ENCODE peak calls at places on chromosomes 6 and 20, in four cellular contexts. C is endothelial cell, Y is WTC11, Q is NB4. L is an unnamed sample.

GRCh38 chr6:119306396-119306968 is 43.1 kb downstream of the MAN1A1 start:
- DNase-seq in C (no peak), Y (no peak), Q (no peak), L (no peak)

GRCh38 chr20:56788041-56788670 is 159.1 kb downstream of the TFAP2C start:
- DNase-seq in Q (peak), Y (no peak), C (no peak), L (peak)

GRCh38 chr6:2969549-2969948 is 1.8 kb downstream of the SERPINB6 start:
- DNase-seq in C (no peak), Q (no peak), Y (no peak), L (no peak)

GRCh38 chr6:16656451-16656850 is 104.8 kb downstream of the ATXN1 start:
- DNase-seq in C (no peak), Y (no peak), Q (no peak), L (no peak)

GRCh38 chr6:108801331-108801730 is 46.9 kb upstream of the ARMC2 start:
- DNase-seq in Y (no peak), Q (no peak), C (no peak), L (no peak)

GRCh38 chr20:7379621-7380220 is 560.5 kb downstream of the HAO1 start:
- DNase-seq in Y (no peak), Q (no peak), C (no peak), L (no peak)

GRCh38 chr6:169536446-169537170 is 165.2 kb downstream of the WDR27 start:
- DNase-seq in C (no peak), Y (no peak), Q (peak), L (no peak)

GRCh38 chr6:114052141-114052540 is 81.2 kb upstream of the HDAC2 start:
- DNase-seq in Q (no peak), C (no peak), Y (no peak), L (no peak)

GRCh38 chr20:32623667-32624157 is 38.6 kb upstream of the NOL4L start:
- DNase-seq in Q (peak), C (no peak), Y (peak), L (no peak)

GRCh38 chr6:80226699-80227098 is 120.2 kb downstream of the BCKDHB start:
- DNase-seq in Y (no peak), Q (no peak), C (no peak), L (no peak)

GRCh38 chr6:112665815-112666214 is 318.7 kb downstream of the RFPL4B start:
- DNase-seq in C (no peak), Y (no peak), Q (no peak), L (no peak)

GRCh38 chr6:44667226-44667625 is 279.7 kb downstream of the CDC5L start:
- DNase-seq in Q (no peak), C (no peak), Y (peak), L (no peak)

GRCh38 chr6:33194431-33194979 is 2.2 kb upstream of the COL11A2 start:
- DNase-seq in Y (no peak), Q (no peak), C (no peak), L (no peak)

GRCh38 chr20:5504061-5504739 is 187.4 kb upstream of the PROKR2 start:
- DNase-seq in Y (peak), Q (peak), C (peak), L (peak)

GRCh38 chr6:108452725-108453195 is 108.0 kb upstream of the FOXO3 start:
- DNase-seq in Y (no peak), Q (peak), C (peak), L (no peak)

GRCh38 chr20:56274156-56274555 is 25.6 kb downstream of the MC3R start:
- DNase-seq in Q (no peak), Y (no peak), C (no peak), L (no peak)

GRCh38 chr6:53134601-53135235 is 13.9 kb downstream of the GCM1 start:
- DNase-seq in C (no peak), Q (no peak), Y (no peak), L (no peak)

GRCh38 chr6:44651604-44652003 is 264.1 kb downstream of the CDC5L start:
- DNase-seq in C (no peak), Y (peak), Q (no peak), L (no peak)

GRCh38 chr6:17483391-17484016 is 90.1 kb downstream of the CAP2 start:
- DNase-seq in Y (no peak), C (no peak), Q (no peak), L (no peak)

GRCh38 chr20:36085686-36086267 is 68.8 kb upstream of the EPB41L1 start:
- DNase-seq in C (no peak), Q (peak), Y (no peak), L (no peak)

GRCh38 chr20:11302436-11302835 is 615.3 kb upstream of the BTBD3 start:
- DNase-seq in Q (no peak), Y (no peak), C (no peak), L (no peak)

GRCh38 chr6:73586416-73586974 is 65.7 kb upstream of the EEF1A1 start:
- DNase-seq in Y (no peak), Q (peak), C (no peak), L (no peak)

GRCh38 chr6:82908661-82909060 is 157.0 kb downstream of the UBE3D start:
- DNase-seq in Q (no peak), Y (no peak), C (no peak), L (no peak)

GRCh38 chr6:3751019-3751729 is at the start of gene PXDC1:
- DNase-seq in Q (no peak), Y (peak), C (peak), L (no peak)

GRCh38 chr20:24160563-24161355 is 172.2 kb upstream of the GGTLC1 start:
- DNase-seq in Y (peak), C (peak), Q (peak), L (no peak)
- TF ChIP-seq CTCF in Y (peak), C (peak), Q (peak), L (peak)

DNA sequence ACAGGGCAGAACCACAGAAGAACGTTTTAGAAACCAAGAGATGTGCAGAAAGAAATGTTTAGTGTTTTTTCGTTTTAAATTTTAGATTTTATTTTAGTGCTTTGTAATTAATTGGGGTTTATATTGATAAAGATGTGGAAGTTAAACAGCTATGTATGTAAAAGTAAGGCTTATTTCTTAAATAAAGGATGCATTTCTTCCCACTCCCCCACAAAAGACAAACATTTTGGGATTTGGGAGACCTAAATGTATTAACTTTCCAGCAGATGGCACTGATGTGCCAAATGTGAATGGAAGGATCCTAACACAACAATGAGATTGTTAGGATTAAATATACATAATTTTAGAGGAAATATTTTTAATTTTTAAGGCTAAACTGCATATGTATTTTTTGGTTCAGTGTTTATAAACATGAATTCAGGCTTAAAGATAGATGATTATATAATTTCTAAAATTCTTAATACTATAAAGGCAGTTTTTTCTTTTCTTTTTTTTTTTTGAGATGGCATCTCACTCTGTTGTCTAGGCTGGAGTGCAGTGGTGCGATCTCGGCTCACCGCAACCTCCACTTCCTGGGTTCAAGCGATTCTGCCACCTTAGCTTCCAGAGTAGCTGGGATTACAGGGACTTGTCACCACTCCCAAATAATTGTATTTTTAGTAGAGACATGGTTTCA is 12.0 kb downstream of the PFDN4 start:
- DNase-seq in Y (no peak), Q (peak), C (no peak), L (no peak)
- TF ChIP-seq CTCF in Y (no peak), Q (peak), C (peak), L (peak)

DNA sequence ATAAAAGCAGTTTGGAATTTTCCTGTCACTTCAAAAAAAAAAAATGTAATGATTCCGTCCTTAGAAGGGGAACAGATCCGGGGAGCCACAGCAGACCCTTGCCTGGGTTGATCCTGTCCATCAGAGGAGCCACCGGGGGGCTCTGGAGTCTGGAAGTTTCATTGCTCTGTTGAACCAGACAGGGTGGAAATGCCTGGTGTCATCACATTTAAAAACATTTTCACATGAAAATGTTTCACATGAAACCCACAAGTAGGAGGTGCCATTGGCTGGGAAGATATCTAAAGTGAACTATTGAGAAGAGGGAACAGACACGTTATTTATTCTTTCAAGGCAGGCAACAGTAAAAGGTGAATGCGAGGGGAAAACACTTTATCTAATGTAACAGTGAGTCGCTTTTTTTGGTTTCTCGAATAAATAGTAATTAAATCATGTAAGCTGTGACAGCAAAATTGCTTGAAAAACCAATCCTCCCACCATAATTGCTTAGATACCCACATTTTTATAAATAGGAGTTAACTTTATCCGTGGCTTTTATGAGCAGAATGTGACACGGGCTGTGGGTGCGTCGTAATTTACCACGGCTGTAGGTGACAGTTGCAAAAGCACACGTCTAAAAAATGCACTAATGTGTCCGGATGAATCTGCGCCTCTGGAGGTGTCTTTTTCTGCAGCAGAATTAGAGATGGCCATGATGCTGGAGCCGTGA is 323.4 kb downstream of the TAF4 start:
- DNase-seq in C (no peak), Y (no peak), Q (peak), L (peak)
- TF ChIP-seq CTCF in C (no peak), Y (no peak), Q (no peak), L (peak)

GRCh38 chr6:28895131-28895812 is 28.5 kb downstream of the TRIM27 start:
- DNase-seq in Q (peak), C (peak), Y (peak), L (no peak)

GRCh38 chr6:28898710-28898965 is 25.1 kb downstream of the TRIM27 start:
- DNase-seq in Y (no peak), Q (no peak), C (no peak), L (no peak)

GRCh38 chr6:28900577-28901266 is 23.1 kb downstream of the TRIM27 start:
- DNase-seq in Y (no peak), Q (no peak), C (no peak), L (no peak)

GRCh38 chr6:28893172-28893799 is 30.5 kb downstream of the TRIM27 start:
- DNase-seq in Q (no peak), Y (no peak), C (no peak), L (no peak)

GRCh38 chr6:28896505-28897392 is 27.0 kb downstream of the TRIM27 start:
- DNase-seq in C (peak), Y (peak), Q (peak), L (no peak)
- TF ChIP-seq CTCF in C (no peak), Y (no peak), Q (peak), L (peak)

L was measured in chondrocyte.